ENCODE peak calls at places on chromosomes 6 and 20, in eight cellular contexts. A is NCI-H345, B is memory B cell, J is EH, U is cardiac muscle cell, Y is suprapubic skin, I is fibroblast of the conjunctiva, E is hippocampal formation. N is an unnamed sample.

GRCh38 chr20:18543932-18544331 is 23.3 kb upstream of the SMIM26 start:
- DNase-seq in A (peak; percentile 98), B (no peak), J (no peak), U (no peak), Y (no peak), I (no peak), E (no peak), N (no peak)

GRCh38 chr20:49399329-49399728 is 83.1 kb downstream of the KCNB1 start:
- DNase-seq in A (no peak), B (no peak), J (peak; percentile 25), U (no peak), Y (no peak), I (peak; percentile 53), E (no peak), N (no peak)

GRCh38 chr6:79377830-79378460 is 143.5 kb upstream of the HMGN3 start:
- DNase-seq in A (no peak), B (no peak), J (no peak), U (no peak), Y (no peak), I (peak; percentile 13), E (no peak), N (no peak)

GRCh38 chr6:153058291-153058690 is 55.8 kb upstream of the MTRF1L start:
- DNase-seq in A (no peak), B (no peak), J (peak; percentile 16), U (no peak), Y (no peak), I (no peak), E (no peak), N (no peak)

GRCh38 chr6:149683256-149683860 is 34.5 kb downstream of the LATS1 start:
- DNase-seq in A (no peak), B (no peak), J (peak; percentile 30), U (no peak), Y (no peak), I (no peak), E (no peak), N (no peak)

GRCh38 chr6:44022296-44022661 is 105.0 kb downstream of the MRPL14 start:
- DNase-seq in A (no peak), B (no peak), J (peak; percentile 43), U (no peak), Y (no peak), I (no peak), E (no peak), N (no peak)

GRCh38 chr6:106688177-106688951 is 59.0 kb downstream of the QRSL1 start:
- DNase-seq in A (no peak), B (no peak), J (peak; percentile 1), U (no peak), Y (no peak), I (no peak), E (no peak), N (no peak)

GRCh38 chr6:11584264-11584663 is 46.7 kb downstream of the TMEM170B start:
- DNase-seq in A (no peak), B (no peak), J (peak; percentile 42), U (no peak), Y (no peak), I (no peak), E (no peak), N (no peak)

GRCh38 chr6:111894272-111894671 is 21.0 kb upstream of the FYN start:
- DNase-seq in A (no peak), B (no peak), J (peak; percentile 87), U (no peak), Y (no peak), I (no peak), E (no peak), N (no peak)

GRCh38 chr6:149093643-149094042 is 223.9 kb upstream of the TAB2 start:
- DNase-seq in A (no peak), B (no peak), J (peak; percentile 89), U (no peak), Y (no peak), I (peak; percentile 26), E (no peak), N (no peak)